ENCODE peak calls at places on chromosome 4, in six cellular contexts. T is mesenchymal stem cell, I is neuronal stem cell, G is mesendoderm, P is H1, N is IMR-90. A is an unnamed sample.

GRCh38 chr4:6984611-6985115 is 58.5 kb upstream of the TADA2B start:
- DNase-seq in P (no peak), T (no peak), I (no peak), G (no peak), N (no peak), A (no peak)

GRCh38 chr4:5789141-5789540 is 78.1 kb downstream of the EVC start:
- DNase-seq in G (no peak), N (no peak), T (no peak), P (no peak), I (no peak), A (peak; percentile 10)

GRCh38 chr4:82957045-82957444 is 53.6 kb downstream of the LIN54 start:
- DNase-seq in G (no peak), T (no peak), P (no peak), N (no peak), I (no peak), A (no peak)

GRCh38 chr4:166312166-166312565 is 439.1 kb downstream of the TLL1 start:
- DNase-seq in P (no peak), G (peak; percentile 37), I (no peak), N (no peak), T (no peak), A (no peak)

GRCh38 chr4:185358514-185359433 is 37.0 kb downstream of the LRP2BP start:
- DNase-seq in T (peak; percentile 30), P (no peak), N (peak; percentile 75), I (peak; percentile 2), G (peak; percentile 27), A (no peak)

GRCh38 chr4:1379351-1379781 is 26.9 kb downstream of the NKX1-1 start:
- DNase-seq in T (no peak), N (no peak), P (no peak), G (no peak), I (no peak), A (no peak)

GRCh38 chr4:85092536-85092935 is 126.0 kb upstream of the WDFY3 start:
- DNase-seq in N (no peak), I (no peak), P (no peak), T (no peak), G (no peak), A (no peak)

GRCh38 chr4:169383724-169384123 is 113.0 kb upstream of the SH3RF1 start:
- DNase-seq in T (peak; percentile 87), P (no peak), N (peak; percentile 97), I (no peak), G (no peak), A (no peak)

GRCh38 chr4:166594326-166594946 is 639.9 kb downstream of the SPOCK3 start:
- DNase-seq in N (no peak), T (peak; percentile 43), I (peak; percentile 47), P (peak; percentile 23), G (peak; percentile 70), A (peak; percentile 69)

GRCh38 chr4:6281436-6282144 is 11.9 kb downstream of the WFS1 start:
- DNase-seq in G (no peak), N (no peak), P (no peak), T (no peak), I (no peak), A (no peak)

GRCh38 chr4:153205757-153206156 is 1.5 kb downstream of the TRIM2 start:
- DNase-seq in T (peak; percentile 56), I (no peak), P (no peak), G (peak; percentile 99), N (no peak), A (peak; percentile 70)

GRCh38 chr4:38867478-38868054 is at the start of gene FAM114A1:
- DNase-seq in G (peak; percentile 80), I (peak; percentile 41), P (no peak), N (peak; percentile 80), T (peak; percentile 83), A (peak; percentile 63)

GRCh38 chr4:172776203-172776896 is 392.3 kb upstream of the GALNT7 start:
- DNase-seq in G (no peak), N (peak; percentile 65), P (no peak), T (no peak), I (no peak), A (no peak)

GRCh38 chr4:153704522-153704921 is 20.4 kb downstream of the TLR2 start:
- DNase-seq in N (no peak), T (no peak), I (no peak), P (no peak), G (no peak), A (no peak)

GRCh38 chr4:125780159-125780558 is 465.4 kb downstream of the FAT4 start:
- DNase-seq in G (no peak), I (no peak), T (peak; percentile 2), P (no peak), N (peak; percentile 57), A (no peak)

GRCh38 chr4:4666693-4667642 is 125.1 kb upstream of the STX18 start:
- DNase-seq in N (no peak), G (peak; percentile 92), I (no peak), T (peak; percentile 42), P (no peak), A (peak; percentile 80)

GRCh38 chr4:19177616-19178015 is 1074.1 kb upstream of the SLIT2 start:
- DNase-seq in N (peak; percentile 7), P (no peak), I (no peak), G (no peak), T (peak; percentile 46), A (no peak)

GRCh38 chr4:166493828-166494432 is 620.9 kb downstream of the TLL1 start:
- DNase-seq in G (peak; percentile 21), P (no peak), T (peak; percentile 7), I (no peak), N (no peak), A (no peak)

GRCh38 chr4:119692001-119692400 is 63.4 kb upstream of the PDE5A start:
- DNase-seq in I (no peak), P (no peak), N (peak; percentile 67), G (no peak), T (peak; percentile 36), A (no peak)

GRCh38 chr4:129342820-129343219 is 246.9 kb downstream of the C4orf33 start:
- DNase-seq in N (peak; percentile 67), P (no peak), I (no peak), T (peak; percentile 91), G (no peak), A (no peak)

GRCh38 chr4:677431-678293 is 3.3 kb downstream of the MYL5 start:
- DNase-seq in T (no peak), G (no peak), P (no peak), N (no peak), I (no peak), A (peak; percentile 29)

GRCh38 chr4:148651991-148652390 is 209.8 kb upstream of the NR3C2 start:
- DNase-seq in N (no peak), I (no peak), G (peak; percentile 37), P (no peak), T (no peak), A (no peak)

GRCh38 chr4:52573551-52573950 is 85.5 kb downstream of the USP46 start:
- DNase-seq in P (no peak), N (peak; percentile 15), G (no peak), T (peak; percentile 73), I (no peak), A (no peak)

GRCh38 chr4:86846921-86847320 is 2.3 kb downstream of the SLC10A6 start:
- DNase-seq in N (no peak), G (no peak), I (no peak), P (no peak), T (no peak), A (no peak)

GRCh38 chr4:73608677-73609594 is 11.3 kb downstream of the RASSF6 start:
- DNase-seq in I (no peak), T (peak; percentile 57), P (no peak), G (no peak), N (peak; percentile 49), A (no peak)

GRCh38 chr4:100417565-100417964 is 100.3 kb downstream of the EMCN start:
- DNase-seq in I (peak; percentile 15), G (no peak), N (peak; percentile 34), T (peak; percentile 30), P (no peak), A (no peak)

GRCh38 chr4:37995299-37995821 is 35.2 kb downstream of the PTTG2 start:
- DNase-seq in T (no peak), P (no peak), I (no peak), G (no peak), N (no peak), A (no peak)

GRCh38 chr4:187799735-187800134 is 195.8 kb upstream of the ZFP42 start:
- DNase-seq in P (no peak), I (no peak), G (no peak), N (no peak), T (no peak), A (no peak)

GRCh38 chr4:187798385-187798784 is 197.2 kb upstream of the ZFP42 start:
- DNase-seq in N (no peak), I (no peak), P (no peak), T (no peak), G (peak; percentile 71), A (peak; percentile 64)

DNA sequence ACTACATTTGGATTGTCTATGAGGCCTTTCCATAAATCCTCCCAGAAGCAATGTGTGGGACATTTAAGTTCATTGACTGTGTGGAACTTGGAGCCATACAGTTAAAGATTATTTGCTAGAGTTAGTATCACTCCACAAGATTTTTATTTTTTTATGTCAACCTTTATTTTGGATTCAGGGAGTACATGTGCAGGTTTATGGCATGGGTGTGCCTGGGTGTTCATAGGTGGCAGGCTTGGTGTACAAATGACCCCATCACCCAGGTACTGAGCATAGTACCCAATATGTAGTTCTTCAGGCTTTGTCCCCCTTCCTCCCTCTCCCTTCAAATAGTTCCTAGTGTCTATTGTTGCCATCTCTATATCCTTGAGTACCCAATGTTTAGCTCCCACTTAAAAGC is 199.8 kb upstream of the ZFP42 start:
- DNase-seq in P (no peak), G (no peak), I (no peak), N (no peak), T (no peak), A (no peak)
- H2BK15ac ChIP-seq in P (no peak overlapping the region), G (no peak overlapping the region), I (no peak overlapping the region), N (no peak overlapping the region), T (no peak overlapping the region), A (no peak overlapping the region)

DNA sequence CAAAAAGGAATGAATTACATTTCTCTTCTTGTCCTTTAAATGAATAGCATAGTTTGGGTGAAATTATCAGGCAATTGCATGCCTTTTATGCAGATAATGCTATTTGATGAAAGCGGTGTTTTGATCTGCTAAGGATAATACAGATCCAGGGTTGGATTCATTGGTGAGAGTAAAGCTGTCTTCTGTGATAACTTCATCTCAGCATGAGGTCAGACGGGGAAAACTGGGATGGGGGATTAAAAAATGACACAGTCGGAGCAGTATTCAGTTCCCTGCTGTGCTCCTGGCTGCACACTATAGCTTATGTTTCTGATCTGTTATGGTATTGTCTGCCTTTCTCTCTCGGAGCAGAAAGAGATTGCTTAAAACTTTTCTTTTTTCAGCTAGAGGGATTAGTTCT is 105.9 kb upstream of the TENM3 start:
- DNase-seq in N (no peak), P (no peak), I (no peak), T (no peak), G (no peak), A (no peak)
- H2BK15ac ChIP-seq in N (no peak overlapping the region), P (no peak overlapping the region), I (no peak overlapping the region), T (no peak overlapping the region), G (no peak overlapping the region), A (no peak overlapping the region)

GRCh38 chr4:74996996-74997395 is 64.1 kb downstream of the PARM1 start:
- DNase-seq in P (no peak), N (no peak), G (peak; percentile 40), T (no peak), I (no peak), A (no peak)
- H2BK15ac ChIP-seq in P (no peak overlapping the region), N (no peak overlapping the region), G (no peak overlapping the region), T (no peak overlapping the region), I (no peak overlapping the region), A (no peak overlapping the region)

DNA sequence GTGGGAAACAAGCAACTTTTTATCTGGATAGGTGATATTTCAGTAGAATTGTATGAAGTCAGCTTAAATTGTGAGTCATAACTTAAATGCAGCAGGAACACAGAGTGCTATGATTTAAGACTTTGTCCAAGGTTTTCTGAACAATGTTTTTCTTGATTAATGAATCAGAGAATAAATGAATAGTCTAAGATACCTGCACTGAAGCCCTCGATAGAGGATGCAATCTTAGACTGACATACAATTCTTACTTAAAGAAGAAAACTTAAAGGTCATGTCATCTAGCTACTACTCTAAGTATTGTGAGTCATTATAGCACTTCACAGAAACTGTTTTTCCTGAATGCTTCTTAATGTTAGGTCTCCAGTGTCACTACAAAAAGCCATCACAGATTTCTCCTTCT is 8.1 kb downstream of the ARHGEF38 start:
- DNase-seq in G (no peak), N (no peak), T (peak; percentile 2), I (no peak), P (no peak), A (no peak)
- H2BK15ac ChIP-seq in G (no peak overlapping the region), N (no peak overlapping the region), T (no peak overlapping the region), I (no peak overlapping the region), P (no peak overlapping the region), A (no peak overlapping the region)

A was measured in H9.